ENCODE peak calls at places on chromosomes 16 and 17, in eight cellular contexts. R is tibial artery, S is GM13976, N is heart right ventricle, J is fibroblast of lung, K is endothelial cell, G is astrocyte of the cerebellum, P is A673. B is an unnamed sample.

GRCh38 chr17:2250140-2251095 is 53.2 kb downstream of the SMG6 start:
- DNase-seq in R (no peak), S (no peak), N (no peak), J (peak; percentile 84), K (no peak), G (no peak), P (no peak), B (no peak)

GRCh38 chr17:51120357-51120738 is 320 bp downstream of the SPAG9 start:
- DNase-seq in R (no peak), S (no peak), N (no peak), J (peak; percentile 42), K (no peak), G (no peak), P (no peak), B (no peak)

GRCh38 chr16:66044089-66044488 is 322.4 kb upstream of the CDH5 start:
- DNase-seq in R (no peak), S (no peak), N (no peak), J (no peak), K (no peak), G (no peak), P (no peak), B (no peak)

GRCh38 chr17:29579866-29580771 is 9.3 kb downstream of the GIT1 start:
- DNase-seq in R (peak; percentile 90), S (peak; percentile 93), N (peak; percentile 81), J (peak; percentile 68), K (peak; percentile 78), G (no peak), P (peak; percentile 91), B (peak; percentile 57)

GRCh38 chr17:76501018-76501826 is at the start of gene RHBDF2:
- DNase-seq in R (peak; percentile 94), S (peak; percentile 98), N (peak; percentile 85), J (peak; percentile 70), K (peak; percentile 86), G (no peak), P (peak; percentile 83), B (peak; percentile 89)

GRCh38 chr16:54657058-54657708 is 273.5 kb upstream of the IRX5 start:
- DNase-seq in R (peak; percentile 76), S (no peak), N (no peak), J (peak; percentile 78), K (no peak), G (peak; percentile 83), P (peak; percentile 26), B (no peak)

GRCh38 chr16:88424536-88425230 is 28.4 kb upstream of the ZFPM1 start:
- DNase-seq in R (no peak), S (no peak), N (no peak), J (peak; percentile 17), K (no peak), G (no peak), P (no peak), B (no peak)

GRCh38 chr17:45908460-45908859 is 14.1 kb downstream of the MAPT start:
- DNase-seq in R (no peak), S (no peak), N (no peak), J (no peak), K (no peak), G (no peak), P (no peak), B (no peak)

GRCh38 chr16:31458073-31458834 is 1.0 kb upstream of the ARMC5 start:
- DNase-seq in R (peak; percentile 84), S (peak; percentile 65), N (peak; percentile 59), J (peak; percentile 60), K (peak; percentile 35), G (no peak), P (peak; percentile 28), B (no peak)

GRCh38 chr17:57106836-57107497 is 21.9 kb downstream of the AKAP1 start:
- DNase-seq in R (no peak), S (no peak), N (no peak), J (no peak), K (no peak), G (no peak), P (no peak), B (no peak)

GRCh38 chr17:78893684-78894083 is 9.3 kb downstream of the CEP295NL start:
- DNase-seq in R (no peak), S (no peak), N (no peak), J (no peak), K (no peak), G (no peak), P (no peak), B (no peak)

GRCh38 chr17:30336369-30337171 is 2.7 kb upstream of the TMIGD1 start:
- DNase-seq in R (no peak), S (peak; percentile 41), N (peak; percentile 9), J (peak; percentile 36), K (peak; percentile 20), G (no peak), P (peak; percentile 73), B (no peak)

GRCh38 chr17:30530346-30531025 is 53.3 kb downstream of the GOSR1 start:
- DNase-seq in R (no peak), S (no peak), N (no peak), J (peak; percentile 78), K (no peak), G (no peak), P (no peak), B (no peak)

GRCh38 chr17:55433629-55434422 is 12.2 kb upstream of the MMD start:
- DNase-seq in R (no peak), S (no peak), N (no peak), J (peak; percentile 87), K (no peak), G (peak; percentile 62), P (no peak), B (no peak)

GRCh38 chr16:361872-362701 is 8.3 kb downstream of the MRPL28 start:
- DNase-seq in R (no peak), S (peak; percentile 88), N (peak; percentile 65), J (peak; percentile 63), K (peak; percentile 74), G (peak; percentile 44), P (peak; percentile 88), B (peak; percentile 46)

DNA sequence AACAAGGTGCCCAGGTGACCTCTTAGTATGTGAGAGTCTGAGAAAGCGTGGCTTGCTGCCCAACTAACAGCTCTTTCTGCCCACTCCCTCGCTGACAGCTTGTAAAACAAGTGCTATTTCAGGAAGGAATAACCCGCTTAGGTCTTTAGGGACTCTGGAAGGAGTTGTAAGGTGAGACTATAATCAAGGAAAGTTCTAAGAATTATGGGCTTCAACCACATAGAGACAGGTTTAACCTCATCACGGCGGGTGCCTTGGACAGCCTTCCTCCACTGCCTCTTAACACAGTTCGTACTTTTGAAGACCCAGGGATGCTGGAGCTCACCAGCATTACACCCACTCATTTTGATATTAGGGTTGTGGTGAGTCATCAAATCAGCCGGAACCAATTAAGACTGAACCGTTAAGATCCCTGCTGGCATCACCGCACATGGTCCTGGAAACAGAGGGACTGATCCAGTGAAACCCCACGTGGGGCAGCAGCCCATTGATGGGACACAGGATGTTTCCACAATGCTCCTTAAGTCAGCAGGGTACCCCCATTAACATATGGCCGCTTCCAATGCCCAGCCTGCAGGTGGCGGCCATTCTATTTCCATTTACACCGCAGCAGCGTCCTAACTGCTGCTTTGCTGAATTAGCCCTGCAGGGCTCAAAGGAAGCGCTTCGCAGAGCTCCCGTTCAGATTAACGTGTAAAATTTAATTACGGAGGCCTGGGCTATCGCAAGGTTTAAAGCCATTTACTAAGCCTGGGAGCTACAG is 176.6 kb upstream of the SDK2 start:
- DNase-seq in R (no peak), S (no peak), N (no peak), J (peak; percentile 20), K (no peak), G (peak; percentile 35), P (peak; percentile 91), B (no peak)
- TF ChIP-seq CTCF in R (no peak), S (peak; percentile 15), N (peak; percentile 36), J (no peak), K (no peak), G (no peak), P (peak; percentile 53), B (peak; percentile 41)

DNA sequence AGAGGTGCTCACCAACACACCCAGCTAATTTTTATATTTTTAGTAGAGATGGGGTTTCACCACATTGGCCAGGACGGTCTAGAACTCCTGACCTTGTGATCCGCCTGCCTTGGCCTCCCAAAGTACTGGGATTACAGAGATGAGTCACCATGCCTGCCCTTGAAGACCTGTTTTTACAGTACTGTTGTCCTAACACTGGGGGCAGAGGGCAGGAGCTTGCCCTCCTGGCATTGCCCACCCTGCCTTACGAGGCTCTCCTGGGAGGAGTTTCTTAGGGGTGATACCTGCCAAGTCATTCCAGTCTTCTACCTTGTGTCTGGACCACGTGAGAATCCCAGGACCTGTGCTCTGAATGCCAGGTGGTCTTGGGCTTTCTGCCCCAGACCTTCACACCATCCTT is 2.7 kb downstream of the ASPSCR1 start:
- DNase-seq in R (no peak), S (no peak), N (no peak), J (no peak), K (no peak), G (no peak), P (no peak), B (no peak)
- TF ChIP-seq CTCF in R (no peak), S (no peak), N (no peak), J (no peak), K (no peak), G (no peak), P (no peak), B (no peak)

DNA sequence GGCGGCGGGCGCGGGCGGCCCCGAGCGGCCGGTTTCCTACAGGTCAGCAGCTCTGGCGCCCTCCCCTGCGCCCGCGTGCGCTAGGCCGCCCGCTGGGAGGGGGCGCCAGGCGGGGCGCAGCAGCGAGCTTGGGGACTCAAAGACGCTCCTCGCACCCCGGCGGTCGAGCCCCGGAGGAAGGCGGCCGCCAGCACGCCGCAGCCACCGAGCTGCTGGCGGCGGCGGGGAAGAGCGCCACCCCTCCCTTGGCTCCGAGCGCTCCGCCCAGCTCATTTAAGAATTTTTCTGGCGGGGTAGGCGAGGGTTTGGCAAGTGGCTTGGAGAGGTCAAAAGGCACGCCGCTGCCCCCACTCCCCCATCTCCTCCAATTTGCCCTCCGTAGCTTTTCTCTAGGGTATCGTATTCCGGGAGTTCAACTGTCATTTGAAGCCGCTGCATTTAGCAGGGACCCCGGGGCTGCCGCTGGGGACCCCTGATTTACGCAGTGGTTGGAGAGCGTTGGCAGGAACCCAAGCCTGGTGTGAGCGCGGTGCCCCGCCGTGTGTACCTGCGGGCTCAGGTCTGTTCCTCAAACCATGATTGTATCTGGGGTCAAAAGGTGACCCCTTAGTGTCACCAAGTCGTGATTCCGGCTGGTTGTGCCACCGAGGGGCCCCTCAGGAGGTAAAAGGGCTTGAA is 59.5 kb upstream of the GSE1 start:
- DNase-seq in R (peak; percentile 83), S (peak; percentile 86), N (peak; percentile 67), J (peak; percentile 59), K (no peak), G (no peak), P (peak; percentile 67), B (peak; percentile 68)
- TF ChIP-seq CTCF in R (no peak), S (peak; percentile 47), N (peak; percentile 50), J (no peak), K (no peak), G (no peak), P (peak; percentile 27), B (peak; percentile 39)

GRCh38 chr16:1859650-1860049 is 12.3 kb downstream of the MEIOB start:
- DNase-seq in R (no peak), S (no peak), N (no peak), J (no peak), K (no peak), G (no peak), P (no peak), B (no peak)

GRCh38 chr16:1865902-1866690 is 5.9 kb downstream of the MEIOB start:
- DNase-seq in R (no peak), S (no peak), N (no peak), J (no peak), K (no peak), G (no peak), P (no peak), B (no peak)

GRCh38 chr16:1861730-1862129 is 10.2 kb downstream of the MEIOB start:
- DNase-seq in R (no peak), S (no peak), N (no peak), J (no peak), K (no peak), G (no peak), P (no peak), B (no peak)

GRCh38 chr16:1862394-1862793 is 9.6 kb downstream of the MEIOB start:
- DNase-seq in R (no peak), S (no peak), N (no peak), J (no peak), K (no peak), G (no peak), P (no peak), B (no peak)

GRCh38 chr16:1863681-1864460 is 8.1 kb downstream of the MEIOB start:
- DNase-seq in R (no peak), S (no peak), N (no peak), J (peak; percentile 33), K (no peak), G (peak; percentile 23), P (peak; percentile 57), B (no peak)
- TF ChIP-seq CTCF in R (no peak), S (peak; percentile 15), N (peak; percentile 67), J (no peak), K (peak; percentile 96), G (peak; percentile 28), P (peak; percentile 52), B (peak; percentile 74)

B was measured in progenitor cell of endocrine pancreas.